ENCODE peak calls at places on chromosomes 1 and 21, in nine cellular contexts. F is AG04450, H is fibroblast of lung, B is skeletal muscle cell, U is T follicular helper cell, X is progenitor cell of endocrine pancreas, O is NCI-H774, D is lung microvascular endothelial cell, Y is NCI-H1694 treated with DMSO at 0.1 percent for 48 hours. K is an unnamed sample.

GRCh38 chr21:35475006-35475405 is 425.9 kb upstream of the RUNX1 start:
- DNase-seq in F (no peak), H (no peak), B (no peak), U (no peak), X (no peak), O (no peak), D (no peak), Y (no peak), K (no peak)

GRCh38 chr1:113895961-113896360 is 8.6 kb upstream of the BCL2L15 start:
- DNase-seq in F (no peak), H (no peak), B (no peak), U (no peak), X (no peak), O (no peak), D (no peak), Y (no peak), K (no peak)

GRCh38 chr1:211323156-211324063 is 3.2 kb upstream of the TRAF5 start:
- DNase-seq in F (no peak), H (peak), B (no peak), U (peak), X (no peak), O (peak), D (peak), Y (peak), K (peak)

GRCh38 chr1:5941671-5942070 is 50.6 kb downstream of the NPHP4 start:
- DNase-seq in F (no peak), H (no peak), B (no peak), U (no peak), X (no peak), O (no peak), D (no peak), Y (no peak), K (no peak)

GRCh38 chr21:31555741-31556191 is 103.7 kb upstream of the SOD1 start:
- DNase-seq in F (no peak), H (no peak), B (no peak), U (no peak), X (no peak), O (no peak), D (no peak), Y (no peak), K (no peak)

GRCh38 chr1:12113433-12114339 is 50.6 kb downstream of the TNFRSF8 start:
- DNase-seq in F (peak), H (peak), B (no peak), U (no peak), X (no peak), O (no peak), D (no peak), Y (peak), K (no peak)

GRCh38 chr1:29282924-29283803 is 46.8 kb downstream of the PTPRU start:
- DNase-seq in F (no peak), H (peak), B (no peak), U (no peak), X (no peak), O (no peak), D (peak), Y (no peak), K (no peak)

GRCh38 chr1:220680085-220680687 is 10.0 kb upstream of the C1orf115 start:
- DNase-seq in F (no peak), H (peak), B (no peak), U (no peak), X (no peak), O (peak), D (peak), Y (peak), K (no peak)

GRCh38 chr1:53662951-53663350 is 76.0 kb downstream of the GLIS1 start:
- DNase-seq in F (no peak), H (no peak), B (no peak), U (no peak), X (no peak), O (no peak), D (no peak), Y (no peak), K (no peak)

GRCh38 chr1:119040906-119041305 is 52.8 kb upstream of the TBX15 start:
- DNase-seq in F (peak), H (peak), B (peak), U (no peak), X (no peak), O (no peak), D (no peak), Y (no peak), K (no peak)

GRCh38 chr1:240169188-240169587 is 77.5 kb downstream of the FMN2 start:
- DNase-seq in F (no peak), H (peak), B (no peak), U (no peak), X (no peak), O (no peak), D (peak), Y (no peak), K (no peak)

GRCh38 chr1:223153177-223154119 is 10.4 kb upstream of the TLR5 start:
- DNase-seq in F (no peak), H (no peak), B (no peak), U (no peak), X (no peak), O (no peak), D (peak), Y (no peak), K (no peak)

GRCh38 chr1:215568287-215568692 is 1.2 kb downstream of the KCTD3 start:
- DNase-seq in F (peak), H (peak), B (peak), U (no peak), X (no peak), O (peak), D (peak), Y (no peak), K (no peak)

GRCh38 chr1:11479375-11479979 is 522 bp downstream of the DISP3 start:
- DNase-seq in F (no peak), H (no peak), B (no peak), U (no peak), X (no peak), O (no peak), D (no peak), Y (no peak), K (no peak)

GRCh38 chr1:165829888-165830287 is 2.5 kb downstream of the UCK2 start:
- DNase-seq in F (no peak), H (no peak), B (no peak), U (no peak), X (no peak), O (no peak), D (no peak), Y (no peak), K (no peak)

GRCh38 chr1:151988405-151988851 is 5.2 kb downstream of the S100A10 start:
- DNase-seq in F (no peak), H (peak), B (no peak), U (no peak), X (no peak), O (no peak), D (peak), Y (no peak), K (no peak)

GRCh38 chr21:32604484-32604883 is 7.7 kb downstream of the CFAP298 start:
- DNase-seq in F (no peak), H (no peak), B (no peak), U (no peak), X (no peak), O (peak), D (no peak), Y (peak), K (no peak)

GRCh38 chr21:44293551-44294231 is 6.2 kb upstream of the PFKL start:
- DNase-seq in F (no peak), H (no peak), B (no peak), U (no peak), X (no peak), O (no peak), D (no peak), Y (no peak), K (no peak)

GRCh38 chr1:81407463-81407862 is 393.3 kb upstream of the ADGRL2 start:
- DNase-seq in F (no peak), H (peak), B (no peak), U (no peak), X (no peak), O (no peak), D (no peak), Y (no peak), K (no peak)

GRCh38 chr1:109570414-109570813 is 22.0 kb downstream of the GNAI3 start:
- DNase-seq in F (no peak), H (no peak), B (no peak), U (no peak), X (no peak), O (no peak), D (peak), Y (no peak), K (no peak)

GRCh38 chr1:183838221-183838620 is 33.3 kb downstream of the RGL1 start:
- DNase-seq in F (no peak), H (no peak), B (no peak), U (no peak), X (no peak), O (no peak), D (peak), Y (no peak), K (no peak)

GRCh38 chr1:3463013-3463385 is 8.5 kb downstream of the ARHGEF16 start:
- DNase-seq in F (no peak), H (no peak), B (no peak), U (no peak), X (no peak), O (no peak), D (no peak), Y (no peak), K (no peak)

GRCh38 chr21:36762636-36763035 is 63.7 kb downstream of the SIM2 start:
- DNase-seq in F (no peak), H (no peak), B (no peak), U (no peak), X (no peak), O (no peak), D (no peak), Y (no peak), K (no peak)

GRCh38 chr1:30183006-30183405 is 540.4 kb downstream of the MATN1 start:
- DNase-seq in F (no peak), H (no peak), B (no peak), U (no peak), X (no peak), O (no peak), D (no peak), Y (no peak), K (no peak)

GRCh38 chr1:46020005-46020404 is 112.4 kb downstream of the PIK3R3 start:
- DNase-seq in F (no peak), H (no peak), B (peak), U (no peak), X (no peak), O (no peak), D (peak), Y (no peak), K (no peak)

GRCh38 chr1:41795205-41795762 is 123.4 kb downstream of the HIVEP3 start:
- DNase-seq in F (no peak), H (peak), B (no peak), U (no peak), X (no peak), O (no peak), D (peak), Y (no peak), K (no peak)

GRCh38 chr1:50097041-50097739 is 11.5 kb upstream of the ELAVL4 start:
- DNase-seq in F (no peak), H (no peak), B (no peak), U (no peak), X (no peak), O (no peak), D (no peak), Y (no peak), K (no peak)

GRCh38 chr1:52413410-52414104 is 9.2 kb downstream of the PRPF38A start:
- DNase-seq in F (peak), H (peak), B (no peak), U (no peak), X (no peak), O (no peak), D (no peak), Y (no peak), K (no peak)

GRCh38 chr1:28436211-28436769 is 66.8 kb downstream of the PHACTR4 start:
- DNase-seq in F (no peak), H (no peak), B (no peak), U (no peak), X (no peak), O (no peak), D (no peak), Y (no peak), K (no peak)

GRCh38 chr1:169964206-169964605 is 70.5 kb upstream of the SCYL3 start:
- DNase-seq in F (no peak), H (no peak), B (no peak), U (no peak), X (no peak), O (no peak), D (no peak), Y (no peak), K (no peak)

GRCh38 chr1:188715566-188715965 is 1762.1 kb downstream of the BRINP3 start:
- DNase-seq in F (no peak), H (no peak), B (no peak), U (no peak), X (no peak), O (peak), D (no peak), Y (no peak), K (no peak)

GRCh38 chr1:204991342-204991844 is 51.6 kb upstream of the CNTN2 start:
- DNase-seq in F (no peak), H (no peak), B (no peak), U (no peak), X (no peak), O (no peak), D (no peak), Y (peak), K (no peak)

GRCh38 chr1:206117151-206117948 is at the start of gene AVPR1B:
- DNase-seq in F (no peak), H (peak), B (no peak), U (no peak), X (peak), O (peak), D (peak), Y (no peak), K (no peak)

GRCh38 chr1:54219688-54220003 is 19.7 kb downstream of the MRPL37 start:
- DNase-seq in F (no peak), H (no peak), B (no peak), U (no peak), X (no peak), O (no peak), D (no peak), Y (no peak), K (no peak)

GRCh38 chr1:119869962-119870361 is 26.4 kb downstream of the ADAM30 start:
- DNase-seq in F (no peak), H (no peak), B (no peak), U (no peak), X (no peak), O (no peak), D (no peak), Y (no peak), K (no peak)